ENCODE peak calls at places on chromosome 12, in six cellular contexts. P is small intestine; Z is left ventricle myocardium inferior; Y is CD8-positive, alpha-beta memory T cell; V is CD8-positive, alpha-beta T cell; H is CD4-positive, CD25-positive, alpha-beta regulatory T cell. S is an unnamed sample. For H3K9me3 and H3K27me3, the result is how much of the 10 kb centered on the place peaks cover.

GRCh38 chr12:131422185-131422515 is 288.7 kb upstream of the SFSWAP start:
- DNase-seq in P (no peak), Z (no peak), Y (no peak), V (no peak), H (no peak), S (no peak)

GRCh38 chr12:12207746-12208145 is 59.1 kb downstream of the LRP6 start:
- DNase-seq in P (no peak), Z (no peak), Y (no peak), V (no peak), H (no peak), S (no peak)

GRCh38 chr12:55642275-55643068 is 5.8 kb downstream of the OR10P1 start:
- DNase-seq in P (no peak), Z (no peak), Y (no peak), V (no peak), H (peak), S (no peak)

GRCh38 chr12:31736472-31736871 is 7.7 kb upstream of the AMN1 start:
- DNase-seq in P (no peak), Z (no peak), Y (peak), V (no peak), H (peak), S (no peak)

GRCh38 chr12:3718100-3718499 is 34.8 kb downstream of the CRACR2A start:
- DNase-seq in P (peak), Z (no peak), Y (no peak), V (peak), H (no peak), S (no peak)

GRCh38 chr12:22285871-22286270 is 48.6 kb downstream of the ST8SIA1 start:
- DNase-seq in P (no peak), Z (no peak), Y (no peak), V (no peak), H (no peak), S (no peak)

GRCh38 chr12:130041983-130042812 is 120.1 kb upstream of the FZD10 start:
- DNase-seq in P (no peak), Z (no peak), Y (no peak), V (no peak), H (no peak), S (no peak)

GRCh38 chr12:7017870-7018349 is 366 bp downstream of the LPCAT3 start:
- DNase-seq in P (peak), Z (no peak), Y (no peak), V (no peak), H (no peak), S (no peak)

GRCh38 chr12:14853966-14854365 is 10.6 kb upstream of the ART4 start:
- DNase-seq in P (no peak), Z (peak), Y (no peak), V (no peak), H (no peak), S (no peak)

GRCh38 chr12:93571854-93572711 is at the start of gene SOCS2:
- DNase-seq in P (peak), Z (peak), Y (peak), V (peak), H (no peak), S (no peak)

GRCh38 chr12:26666286-26666685 is 166.7 kb downstream of the ITPR2 start:
- DNase-seq in P (no peak), Z (no peak), Y (no peak), V (no peak), H (no peak), S (no peak)

GRCh38 chr12:11793896-11794295 is 144.4 kb downstream of the ETV6 start:
- DNase-seq in P (no peak), Z (no peak), Y (no peak), V (no peak), H (no peak), S (no peak)

GRCh38 chr12:93461503-93461902 is 5.8 kb upstream of the MRPL42 start:
- DNase-seq in P (no peak), Z (no peak), Y (no peak), V (no peak), H (no peak), S (no peak)

GRCh38 chr12:122250047-122250446 is 16.2 kb downstream of the VPS33A start:
- DNase-seq in P (no peak), Z (no peak), Y (no peak), V (no peak), H (no peak), S (no peak)

GRCh38 chr12:5059358-5059757 is 15.7 kb downstream of the KCNA5 start:
- DNase-seq in P (no peak), Z (no peak), Y (no peak), V (no peak), H (no peak), S (no peak)

GRCh38 chr12:115946867-115947695 is 330.4 kb downstream of the MED13L start:
- DNase-seq in P (no peak), Z (no peak), Y (no peak), V (no peak), H (no peak), S (no peak)

GRCh38 chr12:127830730-127831129 is 436.2 kb upstream of the TMEM132C start:
- DNase-seq in P (no peak), Z (no peak), Y (no peak), V (no peak), H (no peak), S (no peak)

GRCh38 chr12:119804011-119804641 is 73.0 kb downstream of the CIT start:
- DNase-seq in P (peak), Z (peak), Y (no peak), V (no peak), H (no peak), S (no peak)

GRCh38 chr12:15644700-15645099 is 144.5 kb downstream of the EPS8 start:
- DNase-seq in P (no peak), Z (no peak), Y (no peak), V (no peak), H (no peak), S (no peak)

GRCh38 chr12:125065021-125065752 is at the start of gene AACS:
- DNase-seq in P (peak), Z (peak), Y (peak), V (peak), H (peak), S (peak)

GRCh38 chr12:51393676-51394545 is 2.7 kb upstream of the GALNT6 start:
- DNase-seq in P (peak), Z (no peak), Y (peak), V (peak), H (peak), S (peak)

GRCh38 chr12:103833891-103834290 is 7.1 kb downstream of the NT5DC3 start:
- DNase-seq in P (no peak), Z (no peak), Y (no peak), V (no peak), H (no peak), S (no peak)

GRCh38 chr12:51889216-51890134 is 1.6 kb downstream of the ANKRD33 start:
- DNase-seq in P (no peak), Z (no peak), Y (no peak), V (no peak), H (no peak), S (no peak)

GRCh38 chr12:65891219-65891618 is 66.9 kb downstream of the HMGA2 start:
- DNase-seq in P (no peak), Z (no peak), Y (no peak), V (no peak), H (no peak), S (no peak)

GRCh38 chr12:14256139-14256538 is 109.3 kb upstream of the ATF7IP start:
- DNase-seq in P (no peak), Z (no peak), Y (peak), V (peak), H (peak), S (no peak)

GRCh38 chr12:68482660-68483059 is 128.0 kb upstream of the RAP1B start:
- DNase-seq in P (peak), Z (no peak), Y (peak), V (no peak), H (peak), S (no peak)

GRCh38 chr12:89825591-89826449 is 117.2 kb upstream of the ATP2B1 start:
- DNase-seq in P (peak), Z (no peak), Y (no peak), V (no peak), H (no peak), S (no peak)

GRCh38 chr12:120365675-120366340 is 3.2 kb downstream of the MSI1 start:
- DNase-seq in P (peak), Z (no peak), Y (no peak), V (no peak), H (no peak), S (no peak)

GRCh38 chr12:133063556-133063955 is 17.2 kb upstream of the ZNF140 start:
- DNase-seq in P (no peak), Z (no peak), Y (no peak), V (no peak), H (no peak), S (no peak)
- H3K9me3 ChIP-seq in P (under half), Z (half or more), Y (half or more), V (half or more), H (half or more), S (half or more)

GRCh38 chr12:117807946-117808345 is 160.8 kb downstream of the KSR2 start:
- DNase-seq in P (no peak), Z (no peak), Y (no peak), V (no peak), H (no peak), S (no peak)
- H3K27ac ChIP-seq in P (no peak), Z (no peak), Y (no peak), V (no peak), H (no peak), S (no peak)

DNA sequence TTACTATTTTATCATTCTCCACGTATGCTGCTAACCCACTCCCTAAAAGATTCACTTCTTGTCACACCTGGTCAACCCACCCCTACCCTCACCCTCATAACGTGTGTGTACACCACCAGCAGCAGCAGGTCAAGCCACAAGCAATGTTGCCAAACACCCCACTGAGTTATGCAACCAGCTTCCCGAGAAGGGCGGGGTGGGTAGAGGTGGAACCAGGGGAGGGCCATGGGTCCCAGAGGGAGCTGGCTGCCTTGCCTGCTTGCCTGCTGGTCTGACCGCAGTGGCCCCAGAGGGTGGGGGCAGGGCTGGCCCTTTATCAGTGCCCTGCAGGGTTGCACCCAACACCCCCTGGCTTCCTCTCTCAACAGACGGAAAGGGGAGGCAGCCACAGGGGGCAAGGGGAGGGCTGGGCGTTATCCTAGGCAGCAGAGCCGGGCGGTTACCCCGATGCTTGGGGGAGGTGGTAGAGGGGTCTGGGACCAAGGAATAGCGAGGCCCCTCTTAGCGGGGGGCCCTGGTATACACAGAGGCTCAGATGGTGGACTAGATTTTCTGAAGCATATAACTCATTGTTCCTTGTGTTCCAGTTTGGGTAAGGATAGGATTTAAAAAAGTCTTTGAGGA is 3.5 kb upstream of the NFE2 start:
- DNase-seq in P (peak), Z (peak), Y (no peak), V (peak), H (peak), S (no peak)
- H3K27me3 ChIP-seq in P (under half), Z (under half), Y (under half), V (under half), H (under half), S (under half)

DNA sequence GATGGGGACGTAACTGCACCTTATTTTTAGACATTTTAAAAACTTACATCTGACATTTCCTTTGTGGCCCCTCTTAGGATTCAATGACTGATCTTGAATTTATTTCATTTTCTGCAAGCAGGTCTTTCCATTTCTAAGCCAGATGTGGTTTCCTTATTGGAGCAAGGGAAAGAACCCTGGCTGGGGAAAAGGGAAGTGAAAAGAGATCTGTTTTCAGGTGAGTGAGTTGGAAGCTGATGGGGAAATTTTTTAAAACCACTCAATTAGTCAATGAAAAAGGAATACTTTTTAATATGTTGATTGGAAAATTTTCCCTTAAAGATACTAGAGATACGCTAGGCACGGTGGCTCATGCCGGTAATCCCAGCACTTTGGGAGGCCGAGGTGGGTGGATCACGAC is 2.6 kb downstream of the ZNF140 start:
- DNase-seq in P (no peak), Z (no peak), Y (no peak), V (no peak), H (no peak), S (no peak)
- H3K9me3 ChIP-seq in P (under half), Z (half or more), Y (half or more), V (half or more), H (half or more), S (half or more)

GRCh38 chr12:47033081-47033480 is 46.3 kb upstream of the PCED1B start:
- DNase-seq in P (no peak), Z (peak), Y (no peak), V (no peak), H (no peak), S (no peak)
- H3K27ac ChIP-seq in P (no peak), Z (no peak), Y (no peak), V (no peak), H (no peak), S (no peak)

GRCh38 chr12:109305547-109305946 is 3.5 kb downstream of the FOXN4 start:
- DNase-seq in P (no peak), Z (no peak), Y (no peak), V (no peak), H (no peak), S (no peak)

GRCh38 chr12:109310247-109311125 is 1.4 kb upstream of the FOXN4 start:
- DNase-seq in P (no peak), Z (no peak), Y (no peak), V (no peak), H (peak), S (no peak)

GRCh38 chr12:109308534-109309440 is at the start of gene FOXN4:
- DNase-seq in P (no peak), Z (no peak), Y (no peak), V (no peak), H (no peak), S (no peak)

GRCh38 chr12:109307051-109307450 is 2.0 kb downstream of the FOXN4 start:
- DNase-seq in P (no peak), Z (no peak), Y (no peak), V (no peak), H (no peak), S (no peak)

GRCh38 chr12:109309441-109310246 is 560 bp upstream of the FOXN4 start:
- DNase-seq in P (no peak), Z (no peak), Y (no peak), V (no peak), H (no peak), S (no peak)
- H3K27me3 ChIP-seq in P (under half), Z (half or more), Y (under half), V (under half), H (under half), S (half or more)

DNA sequence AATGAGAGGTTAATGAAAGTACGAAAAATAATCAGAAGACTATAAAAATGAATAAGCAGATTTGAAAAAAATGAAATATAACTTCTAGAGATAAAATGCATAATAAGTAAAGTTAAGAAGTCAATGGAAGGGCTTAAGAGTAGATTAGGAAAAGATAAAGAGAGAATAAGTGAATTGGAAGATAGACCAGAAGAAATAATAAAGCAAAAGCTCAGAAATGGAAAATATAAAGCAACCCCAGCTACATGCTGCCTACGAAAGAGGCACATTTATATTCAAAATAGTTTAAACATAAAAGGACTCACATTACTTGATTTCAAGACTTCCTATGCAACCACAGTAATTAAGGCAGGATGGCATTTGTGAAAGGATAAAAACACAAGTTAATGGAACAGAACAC is 19.9 kb downstream of the ZNF605 start:
- DNase-seq in P (no peak), Z (no peak), Y (no peak), V (no peak), H (no peak), S (no peak)
- H3K9me3 ChIP-seq in P (under half), Z (half or more), Y (under half), V (under half), H (under half), S (half or more)

GRCh38 chr12:1279050-1279449 is 288.0 kb downstream of the ERC1 start:
- DNase-seq in P (no peak), Z (no peak), Y (no peak), V (no peak), H (no peak), S (no peak)

GRCh38 chr12:1284611-1285010 is 293.6 kb downstream of the ERC1 start:
- DNase-seq in P (no peak), Z (no peak), Y (no peak), V (no peak), H (no peak), S (no peak)

GRCh38 chr12:1282670-1283361 is 291.8 kb downstream of the ERC1 start:
- DNase-seq in P (no peak), Z (peak), Y (no peak), V (no peak), H (no peak), S (no peak)

GRCh38 chr12:1277905-1278304 is 286.9 kb downstream of the ERC1 start:
- DNase-seq in P (no peak), Z (no peak), Y (peak), V (peak), H (peak), S (no peak)

GRCh38 chr12:1281683-1282366 is 290.8 kb downstream of the ERC1 start:
- DNase-seq in P (no peak), Z (no peak), Y (no peak), V (no peak), H (no peak), S (peak)
- H3K27ac ChIP-seq in P (no peak), Z (peak), Y (no peak), V (no peak), H (no peak), S (no peak)

S was measured in AG04450.